ENCODE peak calls at places on chromosomes 7 and 10, in six cellular contexts. N is right lobe of liver; M is lower lobe of right lung; C is stimulated activated naive CD8-positive, alpha-beta T cell treated with anti-CD3 and anti-CD28 coated beads, Interleukin-15, amount 100 ng/mL, for 72 hours; R is activated naive CD8-positive, alpha-beta T cell treated with anti-CD3 and anti-CD28 coated beads, Interleukin-2, amount 10 ng/mL, durations not matched to agents 7 days and 5 days; H is left lung. Z is an unnamed sample.

GRCh38 chr7:134552105-134552504 is 3.2 kb downstream of the AKR1B15 start:
- ATAC-seq in N (no peak), M (no peak), C (no peak), R (no peak), H (no peak), Z (no peak)

GRCh38 chr10:81817611-81818160 is 57.3 kb upstream of the NRG3 start:
- ATAC-seq in N (no peak), M (peak), C (no peak), R (no peak), H (peak), Z (no peak)

GRCh38 chr7:38189256-38189938 is 11.4 kb downstream of the STARD3NL start:
- ATAC-seq in N (no peak), M (no peak), C (no peak), R (no peak), H (no peak), Z (no peak)

GRCh38 chr10:62076872-62077271 is 175.4 kb downstream of the ARID5B start:
- ATAC-seq in N (no peak), M (peak), C (peak), R (peak), H (peak), Z (peak)

GRCh38 chr10:20254078-20254477 is 437.8 kb downstream of the PLXDC2 start:
- ATAC-seq in N (no peak), M (no peak), C (no peak), R (no peak), H (peak), Z (no peak)

GRCh38 chr7:128137096-128137655 is 103.9 kb upstream of the LEP start:
- ATAC-seq in N (no peak), M (no peak), C (no peak), R (no peak), H (peak), Z (no peak)

GRCh38 chr7:118104812-118105441 is 79.0 kb upstream of the LSM8 start:
- ATAC-seq in N (peak), M (no peak), C (no peak), R (no peak), H (peak), Z (peak)

GRCh38 chr7:29397398-29397797 is 166.2 kb upstream of the PRR15 start:
- ATAC-seq in N (peak), M (no peak), C (no peak), R (no peak), H (no peak), Z (no peak)

GRCh38 chr10:70137927-70138883 is 5.6 kb upstream of the AIFM2 start:
- ATAC-seq in N (no peak), M (peak), C (no peak), R (no peak), H (no peak), Z (peak)

GRCh38 chr7:36198854-36199266 is 45.8 kb downstream of the EEPD1 start:
- ATAC-seq in N (no peak), M (no peak), C (peak), R (peak), H (no peak), Z (no peak)

GRCh38 chr10:113612154-113612553 is 51.7 kb downstream of the NRAP start:
- ATAC-seq in N (no peak), M (no peak), C (no peak), R (no peak), H (no peak), Z (no peak)

GRCh38 chr7:37705976-37706375 is 22.4 kb downstream of the GPR141 start:
- ATAC-seq in N (no peak), M (no peak), C (no peak), R (no peak), H (no peak), Z (no peak)

GRCh38 chr7:85172530-85172941 is 14.3 kb downstream of the SEMA3D start:
- ATAC-seq in N (no peak), M (peak), C (no peak), R (no peak), H (peak), Z (no peak)

GRCh38 chr10:49290131-49290530 is 8.8 kb upstream of the C10orf71 start:
- ATAC-seq in N (no peak), M (no peak), C (no peak), R (no peak), H (no peak), Z (no peak)

GRCh38 chr10:73771722-73772279 is 10.0 kb upstream of the CHCHD1 start:
- ATAC-seq in N (peak), M (peak), C (peak), R (peak), H (peak), Z (no peak)

GRCh38 chr10:96374639-96374984 is 15.8 kb upstream of the OPALIN start:
- ATAC-seq in N (no peak), M (no peak), C (no peak), R (no peak), H (no peak), Z (no peak)